ENCODE peak calls at places on chromosome 10, in six cellular contexts. One of them, this sample, is unnamed.

GRCh38 chr10:61896854-61897661 is 4.4 kb upstream of the ARID5B start:
- DNase-seq in IMR-90: peak
- DNase-seq in H1: peak
- DNase-seq in neuronal stem cell: peak
- DNase-seq in mesenchymal stem cell: peak
- DNase-seq in mesendoderm: peak
- DNase-seq in this sample: peak

GRCh38 chr10:88781206-88781605 is 21.3 kb upstream of the LIPM start:
- DNase-seq in IMR-90: no peak
- DNase-seq in H1: no peak
- DNase-seq in neuronal stem cell: no peak
- DNase-seq in mesenchymal stem cell: no peak
- DNase-seq in mesendoderm: no peak
- DNase-seq in this sample: no peak

GRCh38 chr10:95295031-95295755 is 4.4 kb upstream of the PDLIM1 start:
- DNase-seq in IMR-90: peak
- DNase-seq in H1: no peak
- DNase-seq in neuronal stem cell: no peak
- DNase-seq in mesenchymal stem cell: peak
- DNase-seq in mesendoderm: peak
- DNase-seq in this sample: peak

GRCh38 chr10:75493464-75493863 is 62.0 kb downstream of the LRMDA start:
- DNase-seq in IMR-90: no peak
- DNase-seq in H1: no peak
- DNase-seq in neuronal stem cell: no peak
- DNase-seq in mesenchymal stem cell: no peak
- DNase-seq in mesendoderm: no peak
- DNase-seq in this sample: no peak

GRCh38 chr10:12130237-12130872 is 878 bp downstream of the SEC61A2 start:
- DNase-seq in IMR-90: peak
- DNase-seq in H1: no peak
- DNase-seq in neuronal stem cell: peak
- DNase-seq in mesenchymal stem cell: peak
- DNase-seq in mesendoderm: peak
- DNase-seq in this sample: peak

GRCh38 chr10:80126876-80127275 is 5.7 kb upstream of the PLAC9 start:
- DNase-seq in IMR-90: no peak
- DNase-seq in H1: no peak
- DNase-seq in neuronal stem cell: no peak
- DNase-seq in mesenchymal stem cell: no peak
- DNase-seq in mesendoderm: no peak
- DNase-seq in this sample: peak

GRCh38 chr10:75887369-75887768 is 455.9 kb downstream of the LRMDA start:
- DNase-seq in IMR-90: no peak
- DNase-seq in H1: no peak
- DNase-seq in neuronal stem cell: no peak
- DNase-seq in mesenchymal stem cell: no peak
- DNase-seq in mesendoderm: no peak
- DNase-seq in this sample: no peak

GRCh38 chr10:110758898-110759297 is 112.8 kb upstream of the PDCD4 start:
- DNase-seq in IMR-90: peak
- DNase-seq in H1: peak
- DNase-seq in neuronal stem cell: no peak
- DNase-seq in mesenchymal stem cell: peak
- DNase-seq in mesendoderm: peak
- DNase-seq in this sample: no peak

GRCh38 chr10:79399242-79399831 is 46.1 kb downstream of the ZCCHC24 start:
- DNase-seq in IMR-90: peak
- DNase-seq in H1: no peak
- DNase-seq in neuronal stem cell: peak
- DNase-seq in mesenchymal stem cell: peak
- DNase-seq in mesendoderm: peak
- DNase-seq in this sample: peak

GRCh38 chr10:124039432-124040086 is 53.8 kb downstream of the CHST15 start:
- DNase-seq in IMR-90: no peak
- DNase-seq in H1: no peak
- DNase-seq in neuronal stem cell: no peak
- DNase-seq in mesenchymal stem cell: no peak
- DNase-seq in mesendoderm: no peak
- DNase-seq in this sample: no peak
- H2BK15ac ChIP-seq in IMR-90: no peak
- H2BK15ac ChIP-seq in H1: no peak
- H2BK15ac ChIP-seq in neuronal stem cell: no peak
- H2BK15ac ChIP-seq in mesenchymal stem cell: no peak
- H2BK15ac ChIP-seq in mesendoderm: no peak
- H2BK15ac ChIP-seq in this sample: no peak

GRCh38 chr10:47383254-47384147 is 592 bp downstream of the ZNF488 start:
- DNase-seq in IMR-90: no peak
- DNase-seq in H1: peak
- DNase-seq in neuronal stem cell: no peak
- DNase-seq in mesenchymal stem cell: peak
- DNase-seq in mesendoderm: peak
- DNase-seq in this sample: peak
- H2BK15ac ChIP-seq in IMR-90: no peak
- H2BK15ac ChIP-seq in H1: peak
- H2BK15ac ChIP-seq in neuronal stem cell: no peak
- H2BK15ac ChIP-seq in mesenchymal stem cell: no peak
- H2BK15ac ChIP-seq in mesendoderm: no peak
- H2BK15ac ChIP-seq in this sample: no peak

GRCh38 chr10:126062132-126063032 is 166.0 kb downstream of the FANK1 start:
- DNase-seq in IMR-90: peak
- DNase-seq in H1: no peak
- DNase-seq in neuronal stem cell: no peak
- DNase-seq in mesenchymal stem cell: peak
- DNase-seq in mesendoderm: peak
- DNase-seq in this sample: no peak

GRCh38 chr10:126058507-126058906 is 162.1 kb downstream of the FANK1 start:
- DNase-seq in IMR-90: no peak
- DNase-seq in H1: no peak
- DNase-seq in neuronal stem cell: peak
- DNase-seq in mesenchymal stem cell: peak
- DNase-seq in mesendoderm: no peak
- DNase-seq in this sample: no peak

GRCh38 chr10:126059101-126059826 is 162.9 kb downstream of the FANK1 start:
- DNase-seq in IMR-90: peak
- DNase-seq in H1: no peak
- DNase-seq in neuronal stem cell: no peak
- DNase-seq in mesenchymal stem cell: peak
- DNase-seq in mesendoderm: no peak
- DNase-seq in this sample: no peak

GRCh38 chr10:126061526-126061925 is 165.2 kb downstream of the FANK1 start:
- DNase-seq in IMR-90: no peak
- DNase-seq in H1: no peak
- DNase-seq in neuronal stem cell: no peak
- DNase-seq in mesenchymal stem cell: no peak
- DNase-seq in mesendoderm: no peak
- DNase-seq in this sample: no peak

DNA sequence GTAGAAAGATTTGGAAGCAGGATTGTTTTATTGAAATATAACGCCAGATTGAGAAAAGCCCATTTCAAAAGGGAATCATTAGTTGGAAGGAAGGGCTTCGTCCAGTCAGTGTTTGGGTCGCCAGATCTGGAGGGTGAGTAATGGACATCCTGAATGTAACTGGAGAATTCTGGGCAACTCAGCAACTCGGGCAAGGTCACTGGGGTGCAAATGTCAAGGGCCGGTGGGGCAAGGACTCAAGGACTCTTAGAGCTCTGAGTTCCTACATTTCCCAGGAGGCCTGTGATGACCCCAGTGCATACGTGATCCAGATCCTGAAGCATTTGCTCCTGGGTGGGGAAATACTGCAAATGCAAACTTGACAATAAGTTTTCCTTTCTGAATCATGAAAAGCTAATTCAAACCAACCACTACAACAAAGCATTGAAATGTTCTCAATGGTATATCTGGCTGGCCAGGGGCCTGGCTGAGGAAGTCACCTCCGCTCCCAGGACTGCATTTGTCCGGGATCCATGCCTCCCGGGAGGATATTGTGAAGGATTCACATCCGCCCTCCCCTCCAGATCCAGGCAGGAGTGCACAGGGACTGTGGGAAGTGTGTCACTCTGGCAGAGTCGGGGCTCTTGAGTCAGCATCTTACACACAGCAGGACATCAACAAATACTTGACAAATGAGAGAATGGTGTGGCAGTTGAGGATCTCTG is 164.0 kb downstream of the FANK1 start:
- DNase-seq in IMR-90: peak
- DNase-seq in H1: no peak
- DNase-seq in neuronal stem cell: no peak
- DNase-seq in mesenchymal stem cell: peak
- DNase-seq in mesendoderm: peak
- DNase-seq in this sample: no peak
- H2BK15ac ChIP-seq in IMR-90: no peak
- H2BK15ac ChIP-seq in H1: no peak
- H2BK15ac ChIP-seq in neuronal stem cell: no peak
- H2BK15ac ChIP-seq in mesenchymal stem cell: peak
- H2BK15ac ChIP-seq in mesendoderm: no peak
- H2BK15ac ChIP-seq in this sample: no peak

DNA sequence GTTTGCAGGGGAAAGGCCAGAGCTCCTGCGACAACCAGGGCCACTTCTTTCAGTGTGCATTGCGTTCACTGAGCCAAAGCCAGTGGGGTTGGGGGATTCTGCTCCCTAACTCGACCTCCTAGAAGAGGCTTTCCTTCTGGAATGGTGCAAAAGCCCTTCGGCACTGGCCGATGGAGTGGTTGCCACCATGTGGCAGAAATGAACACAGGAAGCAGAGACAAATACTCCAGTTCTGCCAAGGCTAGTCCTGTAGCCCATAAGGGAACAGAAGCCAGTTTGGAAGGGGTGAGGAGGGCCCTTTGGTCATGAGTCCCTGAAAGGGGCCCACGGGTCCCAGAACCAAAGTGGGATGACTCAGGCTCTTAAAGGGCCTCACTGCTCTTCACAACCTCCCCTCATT is 29.7 kb upstream of the ACSL5 start:
- DNase-seq in IMR-90: no peak
- DNase-seq in H1: no peak
- DNase-seq in neuronal stem cell: no peak
- DNase-seq in mesenchymal stem cell: no peak
- DNase-seq in mesendoderm: no peak
- DNase-seq in this sample: no peak
- H2BK15ac ChIP-seq in IMR-90: no peak
- H2BK15ac ChIP-seq in H1: no peak
- H2BK15ac ChIP-seq in neuronal stem cell: no peak
- H2BK15ac ChIP-seq in mesenchymal stem cell: no peak
- H2BK15ac ChIP-seq in mesendoderm: no peak
- H2BK15ac ChIP-seq in this sample: no peak

GRCh38 chr10:127322286-127322685 is 125.9 kb upstream of the INSYN2A start:
- DNase-seq in IMR-90: no peak
- DNase-seq in H1: no peak
- DNase-seq in neuronal stem cell: no peak
- DNase-seq in mesenchymal stem cell: no peak
- DNase-seq in mesendoderm: no peak
- DNase-seq in this sample: no peak
- H2BK15ac ChIP-seq in IMR-90: no peak
- H2BK15ac ChIP-seq in H1: no peak
- H2BK15ac ChIP-seq in neuronal stem cell: no peak
- H2BK15ac ChIP-seq in mesenchymal stem cell: no peak
- H2BK15ac ChIP-seq in mesendoderm: no peak
- H2BK15ac ChIP-seq in this sample: no peak

GRCh38 chr10:3785251-3785848 is 341 bp upstream of the KLF6 start:
- DNase-seq in IMR-90: peak
- DNase-seq in H1: peak
- DNase-seq in neuronal stem cell: peak
- DNase-seq in mesenchymal stem cell: peak
- DNase-seq in mesendoderm: peak
- DNase-seq in this sample: peak

GRCh38 chr10:3787001-3787400 is 2.0 kb upstream of the KLF6 start:
- DNase-seq in IMR-90: peak
- DNase-seq in H1: no peak
- DNase-seq in neuronal stem cell: no peak
- DNase-seq in mesenchymal stem cell: no peak
- DNase-seq in mesendoderm: no peak
- DNase-seq in this sample: no peak

GRCh38 chr10:3786295-3786981 is 1.4 kb upstream of the KLF6 start:
- DNase-seq in IMR-90: peak
- DNase-seq in H1: no peak
- DNase-seq in neuronal stem cell: no peak
- DNase-seq in mesenchymal stem cell: peak
- DNase-seq in mesendoderm: peak
- DNase-seq in this sample: peak

GRCh38 chr10:3784510-3785250 is at the start of gene KLF6:
- DNase-seq in IMR-90: peak
- DNase-seq in H1: no peak
- DNase-seq in neuronal stem cell: no peak
- DNase-seq in mesenchymal stem cell: no peak
- DNase-seq in mesendoderm: peak
- DNase-seq in this sample: no peak

DNA sequence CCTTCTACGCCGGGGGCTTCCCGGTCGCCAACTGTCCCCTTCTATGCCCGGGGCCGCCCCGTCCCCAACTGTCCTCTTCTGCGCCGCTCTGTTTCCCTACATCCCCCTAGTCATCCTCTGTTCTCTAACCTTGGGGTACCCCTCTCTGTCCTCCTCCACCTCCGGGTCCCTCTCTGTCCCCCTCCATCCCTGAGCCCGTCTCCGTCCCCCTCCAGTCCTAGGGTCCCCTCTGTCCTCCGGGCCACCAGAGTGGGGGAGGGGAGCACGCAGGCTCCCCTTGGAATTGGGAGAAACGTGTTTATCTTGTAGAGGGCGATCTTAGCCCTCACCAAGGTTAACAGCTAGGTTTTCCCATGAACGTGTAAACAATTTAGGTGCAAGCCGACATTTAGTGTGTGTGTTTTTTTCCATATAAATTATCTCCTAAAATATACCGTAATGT is 861 bp upstream of the KLF6 start:
- DNase-seq in IMR-90: peak
- DNase-seq in H1: no peak
- DNase-seq in neuronal stem cell: peak
- DNase-seq in mesenchymal stem cell: peak
- DNase-seq in mesendoderm: peak
- DNase-seq in this sample: peak
- H2BK15ac ChIP-seq in IMR-90: peak
- H2BK15ac ChIP-seq in H1: no peak
- H2BK15ac ChIP-seq in neuronal stem cell: peak
- H2BK15ac ChIP-seq in mesenchymal stem cell: peak
- H2BK15ac ChIP-seq in mesendoderm: no peak
- H2BK15ac ChIP-seq in this sample: no peak

This sample was measured in H9.